ENCODE peak calls at places on chromosomes 12 and 14, in nine cellular contexts. J, H, U, A, G, M, T, D and W are unnamed samples.

GRCh38 chr12:56626691-56627090 is 3.4 kb downstream of the BAZ2A start:
- DNase-seq in J (peak; percentile 55), H (no peak), U (no peak), A (no peak), G (no peak), M (no peak), T (no peak), D (no peak), W (peak; percentile 27)

GRCh38 chr14:96821501-96821900 is 24.3 kb downstream of the VRK1 start:
- DNase-seq in J (no peak), H (no peak), U (no peak), A (peak; percentile 95), G (no peak), M (no peak), T (no peak), D (no peak), W (no peak)

GRCh38 chr14:104603623-104604401 is 760 bp downstream of the TMEM179 start:
- DNase-seq in J (no peak), H (no peak), U (no peak), A (no peak), G (no peak), M (no peak), T (no peak), D (peak; percentile 34), W (no peak)

GRCh38 chr12:11894890-11895289 is 175.8 kb upstream of the BCL2L14 start:
- DNase-seq in J (no peak), H (no peak), U (no peak), A (no peak), G (no peak), M (no peak), T (no peak), D (no peak), W (no peak)

GRCh38 chr14:100131181-100131580 is 28.3 kb downstream of the DEGS2 start:
- DNase-seq in J (no peak), H (no peak), U (no peak), A (no peak), G (no peak), M (no peak), T (no peak), D (peak; percentile 35), W (no peak)

GRCh38 chr12:2336409-2336829 is 283.6 kb downstream of the CACNA1C start:
- DNase-seq in J (no peak), H (no peak), U (no peak), A (peak; percentile 34), G (peak; percentile 14), M (no peak), T (peak; percentile 96), D (no peak), W (peak; percentile 48)

GRCh38 chr12:52231305-52232232 is 1.5 kb upstream of the KRT7 start:
- DNase-seq in J (no peak), H (no peak), U (no peak), A (peak; percentile 48), G (peak; percentile 59), M (no peak), T (no peak), D (no peak), W (no peak)

GRCh38 chr14:36207500-36207899 is 31.0 kb upstream of the PTCSC3 start:
- DNase-seq in J (no peak), H (no peak), U (no peak), A (peak; percentile 28), G (peak; percentile 40), M (no peak), T (peak; percentile 34), D (peak; percentile 43), W (peak; percentile 34)

GRCh38 chr12:65728913-65729793 is 95.1 kb upstream of the HMGA2 start:
- DNase-seq in J (no peak), H (no peak), U (no peak), A (peak; percentile 58), G (peak; percentile 43), M (no peak), T (no peak), D (no peak), W (no peak)

GRCh38 chr14:69284170-69284569 is 24.2 kb downstream of the GALNT16 start:
- DNase-seq in J (no peak), H (no peak), U (no peak), A (no peak), G (no peak), M (no peak), T (no peak), D (no peak), W (no peak)

GRCh38 chr12:42735869-42736361 is 146.4 kb upstream of the PRICKLE1 start:
- DNase-seq in J (no peak), H (no peak), U (no peak), A (peak; percentile 78), G (no peak), M (no peak), T (no peak), D (no peak), W (no peak)

GRCh38 chr12:42421844-42422779 is 96.1 kb downstream of the PPHLN1 start:
- DNase-seq in J (no peak), H (no peak), U (no peak), A (no peak), G (no peak), M (no peak), T (peak; percentile 23), D (no peak), W (peak; percentile 37)

GRCh38 chr12:57475271-57476161 is 4.2 kb downstream of the ARHGAP9 start:
- DNase-seq in J (no peak), H (no peak), U (no peak), A (no peak), G (no peak), M (no peak), T (no peak), D (no peak), W (no peak)

GRCh38 chr12:110957159-110957558 is 36.8 kb upstream of the MYL2 start:
- DNase-seq in J (no peak), H (no peak), U (no peak), A (no peak), G (no peak), M (no peak), T (no peak), D (no peak), W (no peak)

GRCh38 chr14:105473033-105473676 is 1.5 kb upstream of the CRIP2 start:
- DNase-seq in J (no peak), H (no peak), U (no peak), A (no peak), G (no peak), M (no peak), T (no peak), D (peak; percentile 56), W (no peak)

GRCh38 chr12:106080111-106080732 is 58.5 kb downstream of the NUAK1 start:
- DNase-seq in J (no peak), H (no peak), U (no peak), A (no peak), G (no peak), M (no peak), T (no peak), D (no peak), W (no peak)

GRCh38 chr12:69966839-69967238 is 141.8 kb downstream of the MYRFL start:
- DNase-seq in J (no peak), H (no peak), U (no peak), A (peak; percentile 99), G (peak; percentile 38), M (no peak), T (no peak), D (no peak), W (no peak)

GRCh38 chr14:100535287-100536131 is 51.7 kb downstream of the BEGAIN start:
- DNase-seq in J (no peak), H (no peak), U (no peak), A (no peak), G (no peak), M (no peak), T (no peak), D (no peak), W (no peak)

GRCh38 chr12:119578112-119578511 is 15.5 kb upstream of the TMEM233 start:
- DNase-seq in J (no peak), H (no peak), U (no peak), A (peak; percentile 38), G (no peak), M (peak; percentile 30), T (peak; percentile 84), D (no peak), W (no peak)

GRCh38 chr14:71549421-71549820 is 382.8 kb upstream of the RGS6 start:
- DNase-seq in J (no peak), H (no peak), U (no peak), A (no peak), G (no peak), M (no peak), T (peak; percentile 31), D (no peak), W (no peak)

GRCh38 chr14:102262894-102263462 is 42.0 kb downstream of the MOK start:
- DNase-seq in J (no peak), H (no peak), U (no peak), A (peak; percentile 80), G (no peak), M (no peak), T (no peak), D (peak; percentile 73), W (peak; percentile 44)

GRCh38 chr12:6567112-6567680 is 895 bp downstream of the NOP2 start:
- DNase-seq in J (no peak), H (no peak), U (no peak), A (no peak), G (no peak), M (no peak), T (peak; percentile 22), D (no peak), W (peak; percentile 46)

GRCh38 chr14:103021817-103022668 is 35.3 kb downstream of the CDC42BPB start:
- DNase-seq in J (no peak), H (no peak), U (no peak), A (peak; percentile 73), G (no peak), M (no peak), T (no peak), D (peak; percentile 66), W (no peak)

GRCh38 chr14:21978184-21978998 is 304.8 kb upstream of the OR4E1 start:
- DNase-seq in J (peak; percentile 26), H (peak; percentile 22), U (peak; percentile 56), A (peak; percentile 53), G (peak; percentile 43), M (peak; percentile 32), T (peak; percentile 27), D (no peak), W (peak; percentile 52)

GRCh38 chr14:68692216-68692615 is 100.7 kb downstream of the ZFP36L1 start:
- DNase-seq in J (no peak), H (no peak), U (no peak), A (no peak), G (no peak), M (no peak), T (no peak), D (no peak), W (no peak)

GRCh38 chr12:6375269-6376078 is at the start of gene SCNN1A:
- DNase-seq in J (no peak), H (no peak), U (no peak), A (no peak), G (no peak), M (no peak), T (no peak), D (peak; percentile 89), W (no peak)

GRCh38 chr12:2864198-2864597 is 7.4 kb upstream of the TEX52 start:
- DNase-seq in J (no peak), H (no peak), U (no peak), A (no peak), G (no peak), M (no peak), T (no peak), D (no peak), W (no peak)

GRCh38 chr14:34479694-34480093 is 17.7 kb upstream of the SPTSSA start:
- DNase-seq in J (no peak), H (no peak), U (no peak), A (no peak), G (no peak), M (no peak), T (no peak), D (no peak), W (no peak)

GRCh38 chr12:105084251-105085250 is at the start of gene ALDH1L2:
- DNase-seq in J (peak; percentile 42), H (peak; percentile 15), U (no peak), A (peak; percentile 93), G (peak; percentile 81), M (peak; percentile 60), T (peak; percentile 54), D (peak; percentile 42), W (no peak)

GRCh38 chr12:110934093-110934852 is 13.9 kb upstream of the MYL2 start:
- DNase-seq in J (no peak), H (no peak), U (no peak), A (peak; percentile 91), G (peak; percentile 85), M (no peak), T (peak; percentile 13), D (no peak), W (no peak)

GRCh38 chr12:102740157-102741032 is 176.6 kb downstream of the PAH start:
- DNase-seq in J (no peak), H (no peak), U (no peak), A (peak; percentile 32), G (peak; percentile 18), M (no peak), T (peak; percentile 51), D (peak; percentile 38), W (peak; percentile 9)